ENCODE peak calls at places on chromosomes 13 and 19, in four cellular contexts. Y, Z, V and C are unnamed samples.

GRCh38 chr13:44719857-44720671 is 143.9 kb upstream of the TSC22D1 start:
- DNase-seq in V (no peak), Z (no peak), Y (no peak), C (no peak)

GRCh38 chr19:12665646-12666304 is 767 bp downstream of the MAN2B1 start:
- DNase-seq in Y (no peak), V (no peak), Z (no peak), C (no peak)

GRCh38 chr19:42568006-42568405 is 26.7 kb downstream of the CEACAM8 start:
- DNase-seq in Y (no peak), Z (no peak), V (no peak), C (no peak)

GRCh38 chr19:23531231-23531790 is 136.0 kb upstream of the ZNF91 start:
- DNase-seq in V (no peak), Z (no peak), Y (no peak), C (no peak)

GRCh38 chr19:48868196-48868886 is at the start of gene PLEKHA4:
- DNase-seq in Y (no peak), Z (peak), V (no peak), C (peak)

GRCh38 chr19:48873476-48874308 is 1.5 kb downstream of the PPP1R15A start:
- DNase-seq in Y (no peak), Z (peak), V (no peak), C (no peak)

GRCh38 chr13:106499905-106500304 is 35.6 kb downstream of the EFNB2 start:
- DNase-seq in Z (no peak), Y (peak), V (no peak), C (no peak)

GRCh38 chr13:32837973-32838940 is 178.0 kb upstream of the KL start:
- DNase-seq in Y (no peak), V (no peak), Z (no peak), C (no peak)

GRCh38 chr13:50126378-50127016 is 111.3 kb downstream of the KCNRG start:
- DNase-seq in Y (no peak), V (peak), Z (peak), C (peak)

GRCh38 chr13:50376895-50377575 is 361.8 kb downstream of the KCNRG start:
- DNase-seq in Z (peak), Y (no peak), V (peak), C (peak)

GRCh38 chr13:112641456-112641855 is 48.4 kb upstream of the ATP11A start:
- DNase-seq in V (no peak), Z (no peak), Y (no peak), C (no peak)

GRCh38 chr19:32222594-32222993 is 122.8 kb upstream of the ZNF507 start:
- DNase-seq in V (no peak), Z (no peak), Y (no peak), C (no peak)

GRCh38 chr19:32220951-32221350 is 124.5 kb upstream of the ZNF507 start:
- DNase-seq in Y (no peak), Z (no peak), V (no peak), C (no peak)

GRCh38 chr19:32224371-32225244 is 120.8 kb upstream of the ZNF507 start:
- DNase-seq in V (peak), Z (peak), Y (no peak), C (peak)

GRCh38 chr19:32223106-32223505 is 122.3 kb upstream of the ZNF507 start:
- DNase-seq in V (no peak), Y (no peak), Z (no peak), C (no peak)

GRCh38 chr19:32223595-32224370 is 121.6 kb upstream of the ZNF507 start:
- DNase-seq in V (no peak), Z (no peak), Y (no peak), C (peak)
- TF ChIP-seq ETV6 in V (no peak), Z (no peak), Y (no peak), C (no peak)

DNA sequence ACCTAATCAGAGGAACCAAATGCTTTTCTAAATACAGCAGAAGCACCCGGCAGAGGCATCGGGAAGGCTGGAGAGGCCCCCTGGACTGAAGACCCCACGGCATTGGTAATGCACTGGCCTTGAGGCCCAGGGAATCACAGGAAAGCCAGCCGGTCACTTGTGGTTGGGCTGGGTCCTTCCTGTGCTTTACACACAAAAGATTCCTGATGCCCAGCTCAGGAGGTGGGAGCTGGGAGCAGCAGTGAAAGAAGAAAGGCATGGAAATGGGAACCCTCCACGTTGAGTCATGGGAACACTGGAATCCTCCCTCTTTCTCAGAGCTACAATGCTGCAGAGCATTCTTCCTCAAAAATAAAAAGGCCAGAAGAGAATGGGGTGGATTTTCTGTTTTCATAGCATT is 126.4 kb downstream of the TNFRSF19 start:
- DNase-seq in Y (no peak), V (no peak), Z (no peak), C (no peak)
- TF ChIP-seq SP1 in Y (no peak), V (no peak), Z (no peak), C (no peak)

DNA sequence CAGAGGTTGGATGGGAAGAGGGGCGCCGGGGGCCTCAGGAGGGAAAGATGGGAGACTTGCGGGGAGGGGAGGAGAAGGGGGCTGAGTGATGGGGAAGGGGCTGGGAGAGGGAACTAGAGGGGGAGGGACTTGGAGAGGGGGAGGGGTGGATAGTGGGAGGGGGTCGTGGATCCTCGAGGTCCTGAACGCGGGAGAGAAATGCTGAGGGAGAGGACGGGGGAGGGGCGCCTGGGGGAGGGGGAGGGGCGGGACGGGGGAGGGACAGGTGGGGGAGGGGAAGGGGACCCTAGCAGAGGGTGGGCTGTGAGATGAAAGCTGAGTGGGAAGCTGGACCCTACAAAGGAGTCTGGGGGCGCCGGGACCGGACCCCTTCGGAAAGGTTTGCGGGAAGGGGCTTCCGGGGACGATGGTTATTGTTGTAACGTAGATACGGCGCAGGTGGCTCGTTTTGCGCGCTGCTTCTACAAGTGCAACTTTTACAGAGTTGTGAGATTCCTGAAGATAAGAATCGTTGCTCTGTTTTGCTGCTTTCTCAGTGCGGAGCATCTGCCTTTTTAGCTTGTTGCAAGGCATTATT is 417 bp downstream of the ZNF444 start:
- DNase-seq in Z (peak), Y (no peak), V (no peak), C (no peak)
- TF ChIP-seq ETV6 in Z (no peak), Y (no peak), V (no peak), C (no peak)

DNA sequence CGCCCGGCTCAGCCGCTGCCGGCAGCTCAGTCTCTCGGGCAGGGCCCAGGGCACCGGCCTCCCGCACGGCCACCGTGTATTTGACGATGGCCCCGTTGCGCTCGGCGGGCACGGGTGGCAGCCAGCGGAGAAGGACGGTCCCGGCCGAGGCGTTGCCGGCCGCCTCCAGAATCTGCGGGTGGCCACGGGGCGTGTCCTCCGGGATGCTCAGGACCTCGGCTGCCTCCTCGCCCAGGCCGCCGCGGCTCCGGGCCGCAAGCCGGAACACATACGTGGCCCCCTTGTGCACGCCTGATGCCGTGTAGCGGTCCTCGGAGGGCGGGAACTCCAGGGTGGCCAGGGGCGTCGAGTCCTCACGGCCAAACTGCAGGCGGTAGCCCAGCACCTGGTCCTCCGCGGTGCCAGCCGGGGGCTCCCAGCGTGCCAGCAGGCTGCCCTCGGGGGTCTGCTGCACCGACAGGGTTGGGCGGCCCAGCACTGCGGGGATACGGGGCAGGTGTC is 117.7 kb downstream of the PTPRS start:
- DNase-seq in Y (no peak), V (no peak), Z (no peak), C (no peak)
- TF ChIP-seq SP1 in Y (no peak), V (no peak), Z (no peak), C (no peak)

GRCh38 chr19:6498294-6499036 is 3.6 kb downstream of the TUBB4A start:
- DNase-seq in V (no peak), Z (no peak), Y (no peak), C (no peak)
- TF ChIP-seq ETV6 in V (no peak), Z (no peak), Y (no peak), C (no peak)

GRCh38 chr19:35715981-35716734 is 1.6 kb upstream of the KMT2B start:
- DNase-seq in Y (no peak), V (peak), Z (no peak), C (no peak)
- TF ChIP-seq SP1 in Y (no peak), V (no peak), Z (no peak), C (no peak)

GRCh38 chr13:27339299-27339698 is 68.7 kb downstream of the RASL11A start:
- DNase-seq in V (peak), Y (no peak), Z (peak), C (peak)
- TF ChIP-seq ETV6 in V (no peak), Y (no peak), Z (no peak), C (no peak)

GRCh38 chr13:41546372-41547252 is 89.3 kb downstream of the RGCC start:
- DNase-seq in Z (no peak), V (peak), Y (no peak), C (no peak)
- TF ChIP-seq SP1 in Z (no peak), V (no peak), Y (no peak), C (no peak)

GRCh38 chr19:53865918-53866696 is 1.6 kb upstream of the MYADM start:
- DNase-seq in Y (no peak), V (peak), Z (peak), C (peak)
- TF ChIP-seq ETV6 in Y (no peak), V (no peak), Z (no peak), C (no peak)

GRCh38 chr19:3365447-3366103 is 808 bp upstream of the NFIC start:
- DNase-seq in Z (peak), V (no peak), Y (no peak), C (no peak)
- TF ChIP-seq SP1 in Z (no peak), V (no peak), Y (no peak), C (no peak)